ENCODE peak calls at places on chromosomes 4 and X, in five cellular contexts. R is omental fat pad; G is activated naive CD4-positive, alpha-beta T cell treated with anti-CD3 and anti-CD28 coated beads for 36 hours; D is NCI-H1105; I is keratinocyte. Z is an unnamed sample.

GRCh38 chr4:5361968-5362367 is 310.7 kb downstream of the STK32B start:
- DNase-seq in I (no peak), G (peak), D (no peak), R (no peak), Z (peak)

GRCh38 chrX:141879616-141880015 is 24.1 kb upstream of the MAGEC1 start:
- DNase-seq in G (no peak), I (no peak), D (no peak), R (no peak), Z (no peak)

GRCh38 chrX:147738260-147738659 is 173.5 kb upstream of the FMR1 start:
- DNase-seq in G (peak), D (no peak), I (no peak), R (no peak), Z (no peak)

GRCh38 chr4:139207873-139208403 is 30.9 kb upstream of the ELF2 start:
- DNase-seq in D (no peak), G (no peak), I (no peak), R (no peak), Z (no peak)

GRCh38 chr4:110533940-110534339 is 58.0 kb downstream of the ENPEP start:
- DNase-seq in I (peak), R (no peak), D (no peak), G (no peak), Z (peak)

GRCh38 chrX:119040432-119040831 is 32.4 kb upstream of the CT47C1 start:
- DNase-seq in D (no peak), I (no peak), G (no peak), R (no peak), Z (peak)

GRCh38 chr4:160371446-160371845 is 1268.6 kb downstream of the RAPGEF2 start:
- DNase-seq in R (no peak), G (no peak), I (no peak), D (no peak), Z (no peak)

GRCh38 chrX:840556-840955 is 210.0 kb downstream of the SHOX start:
- DNase-seq in D (no peak), R (no peak), G (no peak), I (no peak), Z (no peak)

GRCh38 chr4:24583451-24584174 is 741 bp downstream of the DHX15 start:
- DNase-seq in R (peak), G (peak), I (no peak), D (peak), Z (peak)

GRCh38 chr4:111854494-111855087 is 290.7 kb upstream of the FAM241A start:
- DNase-seq in I (no peak), G (peak), R (no peak), D (no peak), Z (peak)

GRCh38 chrX:22629105-22629725 is 356.5 kb downstream of the CBLL2 start:
- DNase-seq in R (no peak), G (no peak), D (no peak), I (peak), Z (peak)

GRCh38 chr4:78784255-78784654 is 8.1 kb downstream of the BMP2K start:
- DNase-seq in G (no peak), R (no peak), D (no peak), I (peak), Z (no peak)

GRCh38 chr4:110876866-110877265 is 254.0 kb upstream of the PITX2 start:
- DNase-seq in D (no peak), R (no peak), G (no peak), I (no peak), Z (no peak)

GRCh38 chrX:133414399-133415275 is 652 bp downstream of the GPC4 start:
- DNase-seq in G (no peak), R (no peak), D (no peak), I (no peak), Z (no peak)

GRCh38 chr4:114597410-114598115 is 1.0 kb upstream of the UGT8 start:
- DNase-seq in D (no peak), I (no peak), G (no peak), R (no peak), Z (no peak)

GRCh38 chr4:169239236-169239905 is 31.4 kb downstream of the SH3RF1 start:
- DNase-seq in R (no peak), G (no peak), D (no peak), I (no peak), Z (no peak)

GRCh38 chr4:6701371-6701770 is 7.7 kb downstream of the S100P start:
- DNase-seq in G (peak), R (no peak), I (no peak), D (no peak), Z (no peak)

GRCh38 chr4:69881173-69881773 is 21.3 kb upstream of the SULT1E1 start:
- DNase-seq in R (no peak), D (peak), G (peak), I (no peak), Z (peak)

GRCh38 chr4:73904491-73904890 is 35.3 kb downstream of the CXCL1 start:
- DNase-seq in D (no peak), R (no peak), G (no peak), I (no peak), Z (no peak)

GRCh38 chr4:4418676-4419370 is 31.9 kb downstream of the NSG1 start:
- DNase-seq in D (no peak), G (peak), R (no peak), I (no peak), Z (peak)

GRCh38 chr4:113468165-113469022 is 293.1 kb downstream of the CAMK2D start:
- DNase-seq in I (peak), R (peak), G (peak), D (no peak), Z (peak)

GRCh38 chr4:103075435-103075893 is 1.1 kb downstream of the SLC9B2 start:
- DNase-seq in R (no peak), D (no peak), I (no peak), G (no peak), Z (peak)

GRCh38 chrX:119605398-119605738 is 856 bp downstream of the NKRF start:
- DNase-seq in G (peak), I (no peak), D (no peak), R (no peak), Z (peak)

GRCh38 chr4:122602277-122603142 is 18.4 kb downstream of the IL21 start:
- DNase-seq in D (no peak), G (peak), I (no peak), R (no peak), Z (peak)

Z was measured in lung microvascular endothelial cell.